ENCODE peak calls at places on chromosomes 5 and 9, in nine cellular contexts. O, R, S, Y, F, Z, D, B and A are unnamed samples.

GRCh38 chr9:131447600-131447999 is 53.7 kb downstream of the PRRC2B start:
- DNase-seq in Z (no peak), O (no peak), D (no peak), S (no peak), R (no peak), F (no peak), Y (no peak), B (no peak), A (no peak)

GRCh38 chr9:134126373-134126772 is 9.5 kb upstream of the WDR5 start:
- DNase-seq in Z (no peak), R (no peak), B (no peak), S (no peak), Y (no peak), D (no peak), O (no peak), F (no peak), A (no peak)

GRCh38 chr5:138466058-138466899 is 1.0 kb downstream of the EGR1 start:
- DNase-seq in F (no peak), B (peak; percentile 60), D (no peak), Z (no peak), Y (peak; percentile 71), O (peak; percentile 50), R (peak; percentile 36), S (peak; percentile 37), A (peak; percentile 1)

GRCh38 chr9:113669523-113670115 is 206.1 kb downstream of the RGS3 start:
- DNase-seq in Z (no peak), O (no peak), Y (no peak), D (no peak), B (no peak), R (no peak), F (no peak), S (no peak), A (no peak)

GRCh38 chr9:96150324-96151023 is 151.5 kb downstream of the HSD17B3 start:
- DNase-seq in Z (peak; percentile 15), R (no peak), S (peak; percentile 72), Y (no peak), O (no peak), B (no peak), F (no peak), D (no peak), A (no peak)

GRCh38 chr9:132214027-132214622 is 52.3 kb downstream of the NTNG2 start:
- DNase-seq in Y (peak; percentile 86), S (no peak), O (peak; percentile 74), R (peak; percentile 75), F (peak; percentile 75), B (peak; percentile 80), D (peak; percentile 54), Z (no peak), A (peak; percentile 62)

GRCh38 chr5:172744106-172745104 is 26.6 kb downstream of the DUSP1 start:
- DNase-seq in R (no peak), Z (no peak), O (no peak), F (no peak), S (no peak), D (no peak), B (no peak), Y (no peak), A (no peak)

GRCh38 chr5:160083501-160083900 is 35.7 kb downstream of the PWWP2A start:
- DNase-seq in Z (no peak), B (no peak), R (no peak), D (no peak), O (no peak), F (no peak), Y (no peak), S (no peak), A (no peak)

GRCh38 chr5:9240431-9240830 is 305.4 kb downstream of the SEMA5A start:
- DNase-seq in B (no peak), Z (no peak), O (no peak), D (no peak), R (no peak), S (no peak), Y (no peak), F (no peak), A (no peak)

GRCh38 chr5:147098233-147098790 is 136.5 kb upstream of the STK32A start:
- DNase-seq in Z (no peak), O (no peak), F (peak; percentile 72), D (peak; percentile 33), B (peak; percentile 70), Y (peak; percentile 62), S (peak; percentile 8), R (no peak), A (peak; percentile 0)

GRCh38 chr9:129182122-129182521 is 4.1 kb upstream of the IER5L start:
- DNase-seq in R (no peak), Z (no peak), Y (no peak), S (no peak), D (no peak), O (no peak), B (no peak), F (no peak), A (no peak)

GRCh38 chr5:77973253-77973609 is 197.1 kb upstream of the TBCA start:
- DNase-seq in D (no peak), S (no peak), O (no peak), Y (no peak), F (no peak), B (no peak), Z (no peak), R (no peak), A (no peak)

GRCh38 chr9:12464910-12465512 is 228.2 kb upstream of the TYRP1 start:
- DNase-seq in Z (no peak), S (no peak), R (no peak), Y (peak; percentile 39), B (peak; percentile 2), D (peak; percentile 15), F (peak; percentile 32), O (peak; percentile 3), A (no peak)

GRCh38 chr5:133316346-133317343 is 264.8 kb downstream of the HSPA4 start:
- DNase-seq in Z (no peak), B (no peak), R (no peak), O (no peak), S (no peak), D (no peak), F (no peak), Y (peak; percentile 2), A (no peak)

GRCh38 chr9:14923701-14924100 is 13.5 kb upstream of the FREM1 start:
- DNase-seq in R (no peak), Y (no peak), F (no peak), O (no peak), B (no peak), Z (no peak), S (no peak), D (no peak), A (no peak)

GRCh38 chr5:142325677-142326479 is 1.1 kb upstream of the SPRY4 start:
- DNase-seq in D (peak; percentile 75), Y (peak; percentile 83), S (peak; percentile 46), O (peak; percentile 81), B (peak; percentile 75), F (peak; percentile 21), R (peak; percentile 51), Z (no peak), A (no peak)

GRCh38 chr9:107625383-107625984 is 135.9 kb upstream of the KLF4 start:
- DNase-seq in D (no peak), F (no peak), O (no peak), B (no peak), R (no peak), S (no peak), Y (no peak), Z (no peak), A (no peak)

GRCh38 chr9:120477534-120478001 is 102.4 kb downstream of the CDK5RAP2 start:
- DNase-seq in Y (peak; percentile 94), B (peak; percentile 54), R (peak; percentile 66), F (peak; percentile 9), O (peak; percentile 68), Z (no peak), S (peak; percentile 43), D (peak; percentile 47), A (no peak)

GRCh38 chr5:38188591-38188990 is 69.8 kb upstream of the EGFLAM start:
- DNase-seq in O (no peak), R (no peak), D (no peak), S (no peak), B (no peak), Y (no peak), F (no peak), Z (no peak), A (no peak)

GRCh38 chr9:131669234-131670172 is 70.4 kb downstream of the RAPGEF1 start:
- DNase-seq in Z (no peak), F (no peak), S (peak; percentile 69), O (no peak), R (no peak), Y (peak; percentile 38), B (no peak), D (no peak), A (peak; percentile 17)

GRCh38 chr9:34536685-34537084 is 13.9 kb upstream of the ENHO start:
- DNase-seq in S (no peak), D (no peak), O (no peak), F (no peak), Z (no peak), Y (no peak), B (no peak), R (no peak), A (no peak)

GRCh38 chr5:172899436-172899835 is 59.8 kb upstream of the RPL26L1 start:
- DNase-seq in F (no peak), D (no peak), Z (no peak), O (no peak), Y (no peak), R (no peak), B (no peak), S (no peak), A (no peak)